ENCODE peak calls at places on chromosomes 13 and 19, in ten cellular contexts. One of them, this sample, is unnamed.

GRCh38 chr13:26568132-26568815 is 10.8 kb downstream of the WASF3 start:
- DNase-seq in esophagus muscularis mucosa: no peak
- DNase-seq in natural killer cell: no peak
- DNase-seq in gastrocnemius medialis: no peak
- DNase-seq in kidney epithelial cell: no peak
- DNase-seq in ascending aorta: no peak
- DNase-seq in SK-N-SH: no peak
- DNase-seq in choroid plexus epithelial cell: no peak
- DNase-seq in nephron progenitor cell: no peak
- DNase-seq in lower lobe of right lung: no peak
- DNase-seq in this sample: no peak

GRCh38 chr19:50759886-50760285 is 10.4 kb upstream of the GPR32 start:
- DNase-seq in esophagus muscularis mucosa: no peak
- DNase-seq in natural killer cell: no peak
- DNase-seq in gastrocnemius medialis: no peak
- DNase-seq in kidney epithelial cell: no peak
- DNase-seq in ascending aorta: no peak
- DNase-seq in SK-N-SH: no peak
- DNase-seq in choroid plexus epithelial cell: peak
- DNase-seq in nephron progenitor cell: no peak
- DNase-seq in lower lobe of right lung: no peak
- DNase-seq in this sample: no peak

GRCh38 chr13:34334984-34335661 is 517.2 kb downstream of the RFC3 start:
- DNase-seq in esophagus muscularis mucosa: peak
- DNase-seq in natural killer cell: no peak
- DNase-seq in gastrocnemius medialis: no peak
- DNase-seq in kidney epithelial cell: no peak
- DNase-seq in ascending aorta: no peak
- DNase-seq in SK-N-SH: no peak
- DNase-seq in choroid plexus epithelial cell: no peak
- DNase-seq in nephron progenitor cell: no peak
- DNase-seq in lower lobe of right lung: no peak
- DNase-seq in this sample: no peak

GRCh38 chr13:27034678-27035111 is 136.9 kb downstream of the USP12 start:
- DNase-seq in esophagus muscularis mucosa: no peak
- DNase-seq in natural killer cell: no peak
- DNase-seq in gastrocnemius medialis: no peak
- DNase-seq in kidney epithelial cell: no peak
- DNase-seq in ascending aorta: no peak
- DNase-seq in SK-N-SH: no peak
- DNase-seq in choroid plexus epithelial cell: no peak
- DNase-seq in nephron progenitor cell: peak
- DNase-seq in lower lobe of right lung: no peak
- DNase-seq in this sample: no peak

GRCh38 chr13:32911506-32911905 is 104.7 kb upstream of the KL start:
- DNase-seq in esophagus muscularis mucosa: no peak
- DNase-seq in natural killer cell: no peak
- DNase-seq in gastrocnemius medialis: no peak
- DNase-seq in kidney epithelial cell: peak
- DNase-seq in ascending aorta: no peak
- DNase-seq in SK-N-SH: peak
- DNase-seq in choroid plexus epithelial cell: peak
- DNase-seq in nephron progenitor cell: peak
- DNase-seq in lower lobe of right lung: no peak
- DNase-seq in this sample: no peak

GRCh38 chr13:93364166-93364565 is 137.6 kb downstream of the GPC6 start:
- DNase-seq in esophagus muscularis mucosa: no peak
- DNase-seq in natural killer cell: no peak
- DNase-seq in gastrocnemius medialis: no peak
- DNase-seq in kidney epithelial cell: no peak
- DNase-seq in ascending aorta: no peak
- DNase-seq in SK-N-SH: no peak
- DNase-seq in choroid plexus epithelial cell: peak
- DNase-seq in nephron progenitor cell: no peak
- DNase-seq in lower lobe of right lung: no peak
- DNase-seq in this sample: no peak

GRCh38 chr19:57241181-57241580 is 749 bp downstream of the ZNF805 start:
- DNase-seq in esophagus muscularis mucosa: peak
- DNase-seq in natural killer cell: no peak
- DNase-seq in gastrocnemius medialis: no peak
- DNase-seq in kidney epithelial cell: no peak
- DNase-seq in ascending aorta: no peak
- DNase-seq in SK-N-SH: peak
- DNase-seq in choroid plexus epithelial cell: peak
- DNase-seq in nephron progenitor cell: no peak
- DNase-seq in lower lobe of right lung: no peak
- DNase-seq in this sample: no peak

GRCh38 chr19:49210108-49210900 is 52.7 kb downstream of the TRPM4 start:
- DNase-seq in esophagus muscularis mucosa: no peak
- DNase-seq in natural killer cell: no peak
- DNase-seq in gastrocnemius medialis: no peak
- DNase-seq in kidney epithelial cell: no peak
- DNase-seq in ascending aorta: no peak
- DNase-seq in SK-N-SH: peak
- DNase-seq in choroid plexus epithelial cell: peak
- DNase-seq in nephron progenitor cell: peak
- DNase-seq in lower lobe of right lung: peak
- DNase-seq in this sample: no peak

DNA sequence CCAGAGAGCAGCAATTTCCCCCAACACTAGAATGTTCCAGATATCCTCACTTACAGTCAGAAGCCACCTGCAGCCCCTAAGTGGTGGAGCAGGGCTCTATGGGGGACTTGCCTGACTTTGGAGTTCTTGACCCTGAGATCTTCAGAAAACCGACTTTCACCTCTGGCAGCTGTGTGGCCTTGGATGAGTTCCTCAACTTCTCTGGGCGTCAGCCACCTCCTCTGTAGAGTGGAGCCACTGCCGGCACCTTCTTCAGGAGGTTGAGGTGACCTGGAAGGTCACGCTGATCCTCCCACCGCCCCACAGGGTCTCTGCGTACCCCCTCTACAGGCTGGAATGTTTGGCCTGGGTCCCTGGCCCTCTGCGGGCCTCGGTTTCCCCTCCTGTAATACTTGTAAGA is 7.1 kb upstream of the FUT5 start:
- DNase-seq in esophagus muscularis mucosa: no peak
- DNase-seq in natural killer cell: no peak
- DNase-seq in gastrocnemius medialis: no peak
- DNase-seq in kidney epithelial cell: no peak
- DNase-seq in ascending aorta: no peak
- DNase-seq in SK-N-SH: no peak
- DNase-seq in choroid plexus epithelial cell: no peak
- DNase-seq in nephron progenitor cell: no peak
- DNase-seq in lower lobe of right lung: no peak
- DNase-seq in this sample: no peak
- TF ChIP-seq CTCF in esophagus muscularis mucosa: no peak
- TF ChIP-seq CTCF in natural killer cell: no peak
- TF ChIP-seq CTCF in gastrocnemius medialis: no peak
- TF ChIP-seq CTCF in kidney epithelial cell: no peak
- TF ChIP-seq CTCF in ascending aorta: no peak
- TF ChIP-seq CTCF in SK-N-SH: no peak
- TF ChIP-seq CTCF in choroid plexus epithelial cell: no peak
- TF ChIP-seq CTCF in nephron progenitor cell: no peak
- TF ChIP-seq CTCF in lower lobe of right lung: no peak
- TF ChIP-seq CTCF in this sample: no peak

GRCh38 chr13:98035373-98035772 is 81.9 kb downstream of the IPO5 start:
- DNase-seq in esophagus muscularis mucosa: peak
- DNase-seq in natural killer cell: no peak
- DNase-seq in gastrocnemius medialis: no peak
- DNase-seq in kidney epithelial cell: no peak
- DNase-seq in ascending aorta: no peak
- DNase-seq in SK-N-SH: no peak
- DNase-seq in choroid plexus epithelial cell: no peak
- DNase-seq in nephron progenitor cell: no peak
- DNase-seq in lower lobe of right lung: no peak
- DNase-seq in this sample: no peak

GRCh38 chr13:98039261-98039660 is 85.8 kb downstream of the IPO5 start:
- DNase-seq in esophagus muscularis mucosa: peak
- DNase-seq in natural killer cell: no peak
- DNase-seq in gastrocnemius medialis: no peak
- DNase-seq in kidney epithelial cell: no peak
- DNase-seq in ascending aorta: no peak
- DNase-seq in SK-N-SH: no peak
- DNase-seq in choroid plexus epithelial cell: no peak
- DNase-seq in nephron progenitor cell: no peak
- DNase-seq in lower lobe of right lung: no peak
- DNase-seq in this sample: peak

GRCh38 chr13:98032168-98032567 is 78.7 kb downstream of the IPO5 start:
- DNase-seq in esophagus muscularis mucosa: peak
- DNase-seq in natural killer cell: no peak
- DNase-seq in gastrocnemius medialis: no peak
- DNase-seq in kidney epithelial cell: no peak
- DNase-seq in ascending aorta: no peak
- DNase-seq in SK-N-SH: no peak
- DNase-seq in choroid plexus epithelial cell: no peak
- DNase-seq in nephron progenitor cell: no peak
- DNase-seq in lower lobe of right lung: no peak
- DNase-seq in this sample: no peak

DNA sequence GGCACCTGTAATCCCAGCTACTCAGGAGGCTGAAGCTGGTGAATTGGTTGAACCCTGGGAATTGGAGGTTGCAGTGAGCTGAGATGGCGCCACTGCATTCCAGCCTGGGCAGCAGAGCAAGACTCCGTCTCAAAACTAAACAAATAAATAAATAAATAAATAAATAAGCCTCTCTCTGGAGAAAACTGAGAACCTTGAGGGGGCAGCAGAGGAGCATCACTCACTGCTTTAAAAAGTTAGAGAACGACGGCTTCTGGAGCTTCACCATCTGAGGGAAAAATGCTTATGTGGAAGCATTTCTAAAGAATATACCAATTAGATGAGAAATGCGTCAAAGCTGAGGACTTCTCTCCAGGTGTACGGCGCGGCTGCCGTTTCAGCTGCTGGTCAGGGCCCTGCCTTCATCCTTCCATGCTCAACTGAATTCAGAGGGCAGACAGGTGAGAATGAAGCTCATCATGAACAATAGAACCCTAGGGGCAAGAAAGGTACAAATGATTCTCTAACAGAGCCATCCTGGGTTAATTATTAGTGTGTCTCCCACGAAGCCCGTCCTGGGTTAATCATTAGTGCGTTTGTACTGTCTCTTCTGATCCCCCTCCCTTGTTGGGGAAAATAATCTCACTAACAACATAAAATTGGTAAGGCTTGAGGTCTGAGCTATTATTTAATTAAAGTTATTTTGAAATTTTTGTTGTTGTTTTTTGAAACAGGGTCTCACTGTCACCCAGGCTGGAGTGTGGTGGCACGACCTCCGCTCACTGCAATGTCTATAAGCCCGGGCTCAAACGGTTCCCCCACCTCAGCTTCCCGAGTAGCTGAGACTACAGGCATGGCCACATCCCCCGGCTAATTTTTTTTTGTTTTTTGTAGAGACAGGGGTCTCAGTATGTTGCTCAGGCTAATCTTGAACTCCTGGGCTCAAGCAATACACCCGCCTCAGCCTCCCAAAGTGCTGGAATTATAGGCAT is 80.1 kb downstream of the IPO5 start:
- DNase-seq in esophagus muscularis mucosa: peak
- DNase-seq in natural killer cell: no peak
- DNase-seq in gastrocnemius medialis: no peak
- DNase-seq in kidney epithelial cell: peak
- DNase-seq in ascending aorta: no peak
- DNase-seq in SK-N-SH: peak
- DNase-seq in choroid plexus epithelial cell: peak
- DNase-seq in nephron progenitor cell: peak
- DNase-seq in lower lobe of right lung: no peak
- DNase-seq in this sample: peak
- TF ChIP-seq CTCF in esophagus muscularis mucosa: peak
- TF ChIP-seq CTCF in natural killer cell: no peak
- TF ChIP-seq CTCF in gastrocnemius medialis: no peak
- TF ChIP-seq CTCF in kidney epithelial cell: peak
- TF ChIP-seq CTCF in ascending aorta: peak
- TF ChIP-seq CTCF in SK-N-SH: peak
- TF ChIP-seq CTCF in choroid plexus epithelial cell: peak
- TF ChIP-seq CTCF in nephron progenitor cell: peak
- TF ChIP-seq CTCF in lower lobe of right lung: peak
- TF ChIP-seq CTCF in this sample: no peak

DNA sequence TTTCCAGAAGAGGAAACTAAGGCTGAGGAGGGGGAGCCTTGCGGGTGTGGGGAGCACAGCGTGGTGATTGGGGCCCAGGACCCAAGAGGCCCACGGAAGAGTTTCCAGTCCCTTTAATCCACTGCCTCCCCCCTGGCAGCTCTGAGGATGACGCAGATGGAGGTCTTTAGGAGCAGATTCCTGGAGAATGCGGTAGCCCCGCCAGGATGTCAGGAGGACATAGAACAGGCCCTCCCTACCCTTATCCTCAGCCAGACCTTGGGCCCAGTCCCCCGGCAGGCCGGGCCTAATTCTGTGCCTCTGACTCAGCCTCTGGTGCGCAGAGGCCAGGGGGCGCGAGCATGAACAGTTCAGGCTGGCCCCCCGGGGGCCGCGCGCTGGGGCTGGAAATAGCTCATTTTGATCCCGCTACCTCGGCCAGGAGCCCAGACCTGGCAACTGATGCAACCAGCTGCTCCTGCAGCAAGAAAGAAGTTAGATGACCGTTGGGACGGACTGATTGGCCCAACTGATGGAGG is 461 bp upstream of the HSPB6 start:
- DNase-seq in esophagus muscularis mucosa: peak
- DNase-seq in natural killer cell: no peak
- DNase-seq in gastrocnemius medialis: peak
- DNase-seq in kidney epithelial cell: no peak
- DNase-seq in ascending aorta: peak
- DNase-seq in SK-N-SH: peak
- DNase-seq in choroid plexus epithelial cell: peak
- DNase-seq in nephron progenitor cell: peak
- DNase-seq in lower lobe of right lung: no peak
- DNase-seq in this sample: peak
- TF ChIP-seq CTCF in esophagus muscularis mucosa: no peak
- TF ChIP-seq CTCF in natural killer cell: no peak
- TF ChIP-seq CTCF in gastrocnemius medialis: no peak
- TF ChIP-seq CTCF in kidney epithelial cell: no peak
- TF ChIP-seq CTCF in ascending aorta: no peak
- TF ChIP-seq CTCF in SK-N-SH: peak
- TF ChIP-seq CTCF in choroid plexus epithelial cell: no peak
- TF ChIP-seq CTCF in nephron progenitor cell: no peak
- TF ChIP-seq CTCF in lower lobe of right lung: no peak
- TF ChIP-seq CTCF in this sample: no peak

GRCh38 chr13:85266771-85267170 is 532.4 kb downstream of the SLITRK6 start:
- DNase-seq in esophagus muscularis mucosa: no peak
- DNase-seq in natural killer cell: no peak
- DNase-seq in gastrocnemius medialis: no peak
- DNase-seq in kidney epithelial cell: no peak
- DNase-seq in ascending aorta: no peak
- DNase-seq in SK-N-SH: no peak
- DNase-seq in choroid plexus epithelial cell: peak
- DNase-seq in nephron progenitor cell: peak
- DNase-seq in lower lobe of right lung: no peak
- DNase-seq in this sample: no peak

GRCh38 chr13:85260896-85261295 is 538.3 kb downstream of the SLITRK6 start:
- DNase-seq in esophagus muscularis mucosa: no peak
- DNase-seq in natural killer cell: no peak
- DNase-seq in gastrocnemius medialis: no peak
- DNase-seq in kidney epithelial cell: no peak
- DNase-seq in ascending aorta: no peak
- DNase-seq in SK-N-SH: no peak
- DNase-seq in choroid plexus epithelial cell: no peak
- DNase-seq in nephron progenitor cell: no peak
- DNase-seq in lower lobe of right lung: no peak
- DNase-seq in this sample: no peak

GRCh38 chr13:85265296-85265695 is 533.9 kb downstream of the SLITRK6 start:
- DNase-seq in esophagus muscularis mucosa: no peak
- DNase-seq in natural killer cell: no peak
- DNase-seq in gastrocnemius medialis: no peak
- DNase-seq in kidney epithelial cell: no peak
- DNase-seq in ascending aorta: no peak
- DNase-seq in SK-N-SH: no peak
- DNase-seq in choroid plexus epithelial cell: no peak
- DNase-seq in nephron progenitor cell: no peak
- DNase-seq in lower lobe of right lung: no peak
- DNase-seq in this sample: no peak

GRCh38 chr13:85266331-85266730 is 532.9 kb downstream of the SLITRK6 start:
- DNase-seq in esophagus muscularis mucosa: no peak
- DNase-seq in natural killer cell: no peak
- DNase-seq in gastrocnemius medialis: no peak
- DNase-seq in kidney epithelial cell: no peak
- DNase-seq in ascending aorta: no peak
- DNase-seq in SK-N-SH: no peak
- DNase-seq in choroid plexus epithelial cell: peak
- DNase-seq in nephron progenitor cell: peak
- DNase-seq in lower lobe of right lung: no peak
- DNase-seq in this sample: no peak

GRCh38 chr13:85261757-85262346 is 537.4 kb downstream of the SLITRK6 start:
- DNase-seq in esophagus muscularis mucosa: no peak
- DNase-seq in natural killer cell: no peak
- DNase-seq in gastrocnemius medialis: no peak
- DNase-seq in kidney epithelial cell: no peak
- DNase-seq in ascending aorta: no peak
- DNase-seq in SK-N-SH: no peak
- DNase-seq in choroid plexus epithelial cell: peak
- DNase-seq in nephron progenitor cell: no peak
- DNase-seq in lower lobe of right lung: no peak
- DNase-seq in this sample: no peak
- TF ChIP-seq CTCF in esophagus muscularis mucosa: no peak
- TF ChIP-seq CTCF in natural killer cell: no peak
- TF ChIP-seq CTCF in gastrocnemius medialis: no peak
- TF ChIP-seq CTCF in kidney epithelial cell: peak
- TF ChIP-seq CTCF in ascending aorta: no peak
- TF ChIP-seq CTCF in SK-N-SH: peak
- TF ChIP-seq CTCF in choroid plexus epithelial cell: peak
- TF ChIP-seq CTCF in nephron progenitor cell: peak
- TF ChIP-seq CTCF in lower lobe of right lung: peak
- TF ChIP-seq CTCF in this sample: no peak

This sample was measured in lower leg skin.